ENCODE peak calls at places on chromosomes 7 and 10, in five cellular contexts. U, X, L, R and K are unnamed samples.

GRCh38 chr7:94440460-94441039 is 45.9 kb downstream of the COL1A2 start:
- DNase-seq in U (no peak), X (no peak), L (peak; percentile 68), R (peak; percentile 65), K (no peak)

GRCh38 chr7:138204285-138204988 is 128.2 kb downstream of the AKR1D1 start:
- DNase-seq in U (no peak), X (no peak), L (no peak), R (peak; percentile 60), K (no peak)

GRCh38 chr10:86339226-86339865 is 27.2 kb downstream of the GRID1 start:
- DNase-seq in U (no peak), X (no peak), L (no peak), R (no peak), K (no peak)

GRCh38 chr10:4947635-4948596 is 15.3 kb upstream of the AKR1C1 start:
- DNase-seq in U (no peak), X (peak; percentile 63), L (peak; percentile 100), R (peak; percentile 97), K (peak; percentile 32)

GRCh38 chr7:26374665-26375373 is 83.2 kb downstream of the SNX10 start:
- DNase-seq in U (no peak), X (no peak), L (no peak), R (no peak), K (no peak)

GRCh38 chr7:43700059-43700501 is 29.2 kb downstream of the COA1 start:
- DNase-seq in U (no peak), X (no peak), L (peak; percentile 46), R (peak; percentile 85), K (peak; percentile 19)

GRCh38 chr10:19014034-19014433 is 34.6 kb upstream of the MALRD1 start:
- DNase-seq in U (no peak), X (no peak), L (no peak), R (peak; percentile 91), K (no peak)

GRCh38 chr10:107814865-107815487 is 650.5 kb upstream of the SORCS1 start:
- DNase-seq in U (peak; percentile 34), X (peak; percentile 42), L (peak; percentile 5), R (peak; percentile 80), K (peak; percentile 39)

GRCh38 chr10:133565441-133566294 is at the start of gene SYCE1:
- DNase-seq in U (no peak), X (no peak), L (no peak), R (peak; percentile 1), K (no peak)

GRCh38 chr10:70589762-70590662 is 12.5 kb downstream of the PRF1 start:
- DNase-seq in U (peak; percentile 25), X (no peak), L (no peak), R (peak; percentile 52), K (no peak)

GRCh38 chr7:87029078-87029477 is 30.4 kb downstream of the ELAPOR2 start:
- DNase-seq in U (no peak), X (no peak), L (no peak), R (no peak), K (no peak)

GRCh38 chr7:87028636-87029035 is 30.8 kb downstream of the ELAPOR2 start:
- DNase-seq in U (no peak), X (no peak), L (no peak), R (peak; percentile 3), K (no peak)

GRCh38 chr7:87027900-87028299 is 31.6 kb downstream of the ELAPOR2 start:
- DNase-seq in U (no peak), X (no peak), L (no peak), R (no peak), K (no peak)

GRCh38 chr7:87032604-87033003 is 26.9 kb downstream of the ELAPOR2 start:
- DNase-seq in U (no peak), X (no peak), L (no peak), R (no peak), K (no peak)
- H3K4me3 ChIP-seq in U (no peak overlapping the region), X (no peak overlapping the region), L (no peak overlapping the region), R (no peak overlapping the region), K (no peak overlapping the region)

GRCh38 chr7:2231992-2232765 is 566 bp downstream of the MAD1L1 start:
- DNase-seq in U (no peak), X (no peak), L (peak; percentile 47), R (peak; percentile 23), K (no peak)
- TF ChIP-seq CTCF in U (no peak), X (no peak), L (no peak), R (no peak), K (no peak)

DNA sequence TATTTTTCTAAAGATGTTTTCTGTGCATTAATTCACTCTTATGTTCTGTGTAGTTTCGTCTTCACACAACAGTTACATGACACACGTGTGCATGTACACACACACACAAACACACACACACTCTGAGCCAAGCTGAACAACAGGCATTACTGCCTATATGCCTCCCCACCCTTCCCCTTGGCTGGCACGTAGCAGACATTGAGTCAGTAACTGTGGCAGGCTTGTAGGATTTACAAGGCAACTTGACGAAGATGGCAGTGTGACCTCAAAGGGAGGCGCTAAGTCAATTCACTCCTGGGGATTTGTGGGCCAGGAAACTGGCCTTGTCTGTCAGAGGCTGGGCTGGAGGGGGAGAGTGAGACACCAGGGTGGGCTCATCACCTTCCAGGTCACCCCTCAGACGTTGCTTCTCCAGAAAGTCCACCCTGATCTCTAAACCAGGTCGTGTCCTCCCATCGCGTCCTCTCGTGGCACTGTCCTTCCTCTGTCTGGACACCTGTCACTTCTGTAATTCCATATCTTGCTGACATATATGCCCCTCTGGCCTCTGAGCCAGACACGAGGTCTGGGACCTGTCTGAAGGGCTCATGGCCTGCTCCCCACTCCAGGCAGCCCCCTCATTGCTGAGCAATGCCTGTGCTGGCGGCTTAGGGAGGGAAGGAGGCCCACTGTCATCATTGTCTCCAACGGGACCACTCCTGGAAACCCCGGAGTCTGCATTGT is 41.1 kb upstream of the INPP5A start:
- DNase-seq in U (no peak), X (no peak), L (no peak), R (no peak), K (no peak)
- H3K4me3 ChIP-seq in U (no peak overlapping the region), X (no peak overlapping the region), L (no peak overlapping the region), R (no peak overlapping the region), K (no peak overlapping the region)

DNA sequence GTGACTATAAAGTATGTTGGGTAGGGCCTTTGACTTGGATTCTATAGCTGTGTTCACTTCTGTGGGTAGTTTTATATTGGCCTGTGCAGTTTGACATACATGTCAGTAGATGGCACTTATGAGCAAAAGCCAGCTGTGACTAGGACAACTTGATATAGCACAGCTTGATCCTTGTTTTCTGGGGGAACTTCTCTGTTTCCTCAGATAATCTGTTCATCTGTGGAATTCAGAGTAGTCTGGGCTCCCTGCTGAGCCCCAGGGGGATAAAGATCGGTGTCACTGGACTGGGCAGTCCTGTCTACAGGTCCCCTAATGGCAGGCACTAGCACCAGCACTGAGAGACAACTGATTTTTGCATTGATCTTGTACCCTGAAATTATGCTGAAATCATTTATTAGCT is 25.4 kb downstream of the CYP2C9 start:
- DNase-seq in U (no peak), X (peak; percentile 7), L (peak; percentile 45), R (peak; percentile 66), K (peak; percentile 18)
- TF ChIP-seq CTCF in U (peak; percentile 52), X (no peak), L (peak; percentile 71), R (peak; percentile 65), K (peak; percentile 72)

DNA sequence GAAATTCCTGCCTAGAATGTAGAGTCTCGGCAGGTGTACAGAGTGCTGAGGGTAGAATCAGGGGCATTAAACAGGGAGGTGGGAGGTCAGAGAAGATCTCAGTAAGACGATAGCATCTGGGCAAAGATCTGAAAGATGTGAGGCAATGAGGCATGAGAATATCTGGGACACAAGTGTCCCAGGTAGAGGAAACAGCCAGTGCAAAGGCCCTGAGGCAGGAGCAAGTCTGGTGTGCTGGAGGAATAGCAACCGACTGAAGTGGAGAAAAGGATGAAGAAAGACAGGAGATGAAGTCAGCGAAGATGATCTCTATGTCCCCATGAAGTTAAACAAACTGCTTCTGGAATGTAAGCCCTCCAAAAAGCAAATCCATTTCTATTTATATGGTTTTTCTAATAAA is 84.4 kb downstream of the USP6NL start:
- DNase-seq in U (no peak), X (no peak), L (no peak), R (no peak), K (no peak)
- H3K4me3 ChIP-seq in U (no peak overlapping the region), X (no peak overlapping the region), L (no peak overlapping the region), R (no peak overlapping the region), K (no peak overlapping the region)

DNA sequence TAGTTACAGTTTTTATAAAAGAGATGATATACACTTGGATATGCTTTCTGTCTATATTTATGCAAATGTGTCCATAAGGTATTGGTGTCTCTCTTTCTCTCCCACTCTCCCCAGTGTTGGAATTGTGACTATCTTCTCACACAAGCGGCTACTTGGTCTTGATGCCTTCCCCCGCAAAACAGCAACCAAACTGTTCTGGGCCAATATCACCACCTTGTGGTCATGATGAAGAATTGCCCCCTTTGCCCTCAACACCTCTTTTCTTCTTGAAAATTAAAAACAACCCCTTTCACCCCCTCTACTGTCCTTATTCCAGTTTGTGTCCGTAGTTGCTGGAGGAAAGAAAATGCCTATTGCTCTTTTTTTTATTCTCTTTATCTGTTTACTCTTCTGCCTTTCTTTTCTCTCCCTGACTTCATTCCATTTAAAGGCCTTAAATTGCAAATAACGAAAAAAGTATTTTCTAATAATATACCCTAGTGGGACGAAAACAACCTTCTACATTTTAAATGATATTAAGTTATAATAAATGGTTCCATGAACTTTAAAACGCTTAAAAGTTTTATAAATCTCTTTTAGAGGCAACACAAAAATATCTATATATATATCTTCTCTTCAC is 65.0 kb downstream of the IKZF1 start:
- DNase-seq in U (no peak), X (no peak), L (peak; percentile 11), R (peak; percentile 58), K (no peak)
- TF ChIP-seq CTCF in U (no peak), X (peak; percentile 48), L (peak; percentile 54), R (peak; percentile 73), K (peak; percentile 41)

GRCh38 chr7:19111474-19112143 is 5.8 kb downstream of the TWIST1 start:
- DNase-seq in U (no peak), X (no peak), L (no peak), R (peak; percentile 32), K (no peak)
- H3K4me3 ChIP-seq in U (peak overlapping the region; percentile 31), X (no peak overlapping the region), L (no peak overlapping the region), R (peak overlapping the region; percentile 99), K (no peak overlapping the region)

DNA sequence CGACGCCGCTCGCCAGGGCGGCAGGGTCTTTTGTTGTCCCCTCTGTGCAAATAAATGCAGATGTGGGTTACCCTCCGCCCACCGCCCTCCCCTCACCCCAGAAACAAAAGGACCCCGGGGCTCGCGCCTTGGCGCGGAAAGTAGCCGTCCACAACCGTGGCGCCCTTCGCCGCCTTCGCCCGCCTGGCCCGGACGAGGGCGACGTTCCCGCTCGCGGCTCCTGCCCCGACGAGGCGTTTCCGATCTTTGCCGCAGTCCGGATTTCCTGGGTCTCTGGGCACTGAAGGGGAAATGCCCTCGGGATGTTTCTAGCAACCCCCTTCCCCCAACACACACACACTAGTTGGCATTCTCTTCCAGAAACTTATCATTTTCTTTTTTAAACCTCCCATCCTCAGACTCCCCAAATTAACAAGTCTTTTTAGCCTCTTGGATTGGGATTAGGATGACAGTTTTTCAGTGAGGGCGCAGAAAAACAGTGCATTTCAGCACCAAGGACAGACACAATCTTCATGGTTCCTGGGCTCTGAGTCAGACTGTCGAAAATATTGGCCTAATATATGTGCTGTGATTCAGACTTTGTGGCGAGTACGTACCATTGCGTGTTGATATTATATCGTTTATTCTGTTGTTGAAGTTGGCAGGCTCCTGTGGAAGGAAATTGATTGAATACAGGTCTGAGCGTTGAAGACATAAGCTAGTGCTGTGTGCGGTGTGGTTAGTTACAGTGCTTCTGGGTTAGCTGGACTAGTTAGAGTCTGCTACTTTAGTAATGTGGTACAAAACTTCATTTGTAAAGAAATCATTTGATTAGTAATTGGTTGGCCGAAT is 803 bp downstream of the PHYHIPL start:
- DNase-seq in U (no peak), X (peak; percentile 65), L (peak; percentile 80), R (peak; percentile 82), K (no peak)
- TF ChIP-seq CTCF in U (no peak), X (no peak), L (peak; percentile 40), R (no peak), K (no peak)

GRCh38 chr7:29588900-29589696 is 25.5 kb downstream of the PRR15 start:
- DNase-seq in U (peak; percentile 45), X (peak; percentile 15), L (peak; percentile 43), R (peak; percentile 54), K (no peak)
- H3K4me3 ChIP-seq in U (no peak overlapping the region), X (no peak overlapping the region), L (no peak overlapping the region), R (no peak overlapping the region), K (no peak overlapping the region)